ENCODE peak calls at places on chromosome 1, in seven cellular contexts. A, Y, C, X, S, D and K are unnamed samples.

GRCh38 chr1:2251363-2251762 is 23.2 kb downstream of the SKI start:
- DNase-seq in C (no peak), A (no peak), D (no peak), S (no peak), Y (no peak), X (no peak), K (no peak)

GRCh38 chr1:15283500-15283899 is 36.5 kb downstream of the FHAD1 start:
- DNase-seq in X (no peak), A (no peak), C (no peak), D (no peak), Y (peak), S (no peak), K (no peak)

GRCh38 chr1:248174521-248174920 is at the start of gene OR2M2:
- DNase-seq in Y (no peak), X (no peak), C (no peak), A (no peak), S (no peak), D (no peak), K (no peak)

GRCh38 chr1:156751724-156752481 is 428 bp upstream of the HDGF start:
- DNase-seq in Y (peak), S (peak), X (peak), A (peak), C (peak), D (peak), K (peak)

GRCh38 chr1:170790651-170791071 is 126.7 kb downstream of the PRRX1 start:
- DNase-seq in D (no peak), S (peak), Y (no peak), X (no peak), A (peak), C (no peak), K (no peak)

GRCh38 chr1:27122652-27123051 is 32.3 kb downstream of the SLC9A1 start:
- DNase-seq in X (no peak), D (no peak), Y (peak), S (peak), C (no peak), A (no peak), K (peak)

GRCh38 chr1:239311331-239311730 is 75.0 kb upstream of the CHRM3 start:
- DNase-seq in D (no peak), S (no peak), X (no peak), C (no peak), Y (no peak), A (no peak), K (no peak)

GRCh38 chr1:55888685-55889317 is 673.6 kb upstream of the USP24 start:
- DNase-seq in D (no peak), C (no peak), X (no peak), A (no peak), Y (no peak), S (no peak), K (no peak)

GRCh38 chr1:88998716-88999115 is 6.3 kb upstream of the KYAT3 start:
- DNase-seq in X (no peak), A (peak), C (peak), D (no peak), S (peak), Y (no peak), K (peak)

GRCh38 chr1:205227584-205228006 is at the start of gene TMCC2:
- DNase-seq in X (peak), Y (peak), D (peak), C (peak), S (peak), A (peak), K (peak)

GRCh38 chr1:21355956-21356355 is 65.7 kb upstream of the ECE1 start:
- DNase-seq in X (no peak), A (no peak), S (no peak), D (no peak), Y (no peak), C (no peak), K (no peak)

GRCh38 chr1:41545996-41546938 is 61.8 kb upstream of the EDN2 start:
- DNase-seq in S (no peak), Y (no peak), A (no peak), C (no peak), D (no peak), X (no peak), K (no peak)

GRCh38 chr1:192660613-192661012 is 24.7 kb downstream of the RGS13 start:
- DNase-seq in X (no peak), S (no peak), Y (no peak), A (no peak), D (no peak), C (no peak), K (no peak)

GRCh38 chr1:84502892-84503291 is 3.3 kb upstream of the SPATA1 start:
- DNase-seq in Y (no peak), C (no peak), D (no peak), X (no peak), S (no peak), A (no peak), K (no peak)

GRCh38 chr1:27992271-27992670 is 32.5 kb downstream of the XKR8 start:
- DNase-seq in X (no peak), A (no peak), Y (no peak), D (peak), S (no peak), C (no peak), K (no peak)

GRCh38 chr1:112297536-112297935 is 98.5 kb upstream of the CTTNBP2NL start:
- DNase-seq in D (no peak), X (no peak), C (no peak), A (no peak), Y (no peak), S (no peak), K (no peak)

GRCh38 chr1:982765-983436 is 1.0 kb upstream of the PERM1 start:
- DNase-seq in A (no peak), S (no peak), Y (no peak), D (no peak), C (no peak), X (no peak), K (no peak)

GRCh38 chr1:9549955-9550546 is 10.8 kb downstream of the SLC25A33 start:
- DNase-seq in Y (no peak), C (no peak), D (no peak), S (no peak), X (no peak), A (no peak), K (no peak)

GRCh38 chr1:24065314-24065713 is 46.6 kb downstream of the MYOM3 start:
- DNase-seq in D (no peak), C (no peak), S (no peak), X (no peak), Y (no peak), A (no peak), K (no peak)

GRCh38 chr1:167103236-167103894 is 9.5 kb downstream of the STYXL2 start:
- DNase-seq in S (no peak), C (no peak), A (no peak), D (no peak), Y (no peak), X (no peak), K (no peak)

GRCh38 chr1:151638812-151639211 is 27.0 kb downstream of the SNX27 start:
- DNase-seq in Y (no peak), D (no peak), C (no peak), S (no peak), X (no peak), A (no peak), K (no peak)

GRCh38 chr1:201252833-201253810 is 30.2 kb upstream of the PKP1 start:
- DNase-seq in S (no peak), C (peak), A (no peak), X (no peak), D (no peak), Y (no peak), K (no peak)